ENCODE peak calls at places on chromosomes 6 and 20, in ten cellular contexts. One of them, this sample, is unnamed.

GRCh38 chr6:20810732-20811111 is 276.5 kb downstream of the CDKAL1 start:
- DNase-seq in K562: no peak
- DNase-seq in GM23338: no peak
- DNase-seq in spleen: no peak
- DNase-seq in breast epithelium: no peak
- DNase-seq in esophagus muscularis mucosa: no peak
- DNase-seq in transverse colon: no peak
- DNase-seq in HCT116: no peak
- DNase-seq in suprapubic skin: no peak
- DNase-seq in GM12878: no peak
- DNase-seq in this sample: no peak

GRCh38 chr6:132489376-132489775 is 23.5 kb downstream of the STX7 start:
- DNase-seq in HCT116: no peak
- DNase-seq in breast epithelium: no peak
- DNase-seq in GM23338: no peak
- DNase-seq in K562: no peak
- DNase-seq in esophagus muscularis mucosa: no peak
- DNase-seq in spleen: no peak
- DNase-seq in transverse colon: no peak
- DNase-seq in GM12878: no peak
- DNase-seq in suprapubic skin: no peak
- DNase-seq in this sample: no peak

GRCh38 chr20:61510778-61511330 is 258.8 kb downstream of the CDH4 start:
- DNase-seq in GM23338: no peak
- DNase-seq in spleen: no peak
- DNase-seq in GM12878: no peak
- DNase-seq in transverse colon: no peak
- DNase-seq in breast epithelium: no peak
- DNase-seq in HCT116: no peak
- DNase-seq in suprapubic skin: no peak
- DNase-seq in esophagus muscularis mucosa: no peak
- DNase-seq in K562: no peak
- DNase-seq in this sample: no peak

GRCh38 chr20:50567860-50568548 is 57.8 kb downstream of the PTPN1 start:
- DNase-seq in suprapubic skin: peak
- DNase-seq in spleen: no peak
- DNase-seq in K562: no peak
- DNase-seq in HCT116: no peak
- DNase-seq in GM12878: no peak
- DNase-seq in transverse colon: no peak
- DNase-seq in esophagus muscularis mucosa: no peak
- DNase-seq in breast epithelium: no peak
- DNase-seq in GM23338: no peak
- DNase-seq in this sample: no peak

GRCh38 chr6:50096267-50096666 is 46.5 kb upstream of the DEFB112 start:
- DNase-seq in suprapubic skin: no peak
- DNase-seq in esophagus muscularis mucosa: no peak
- DNase-seq in GM12878: no peak
- DNase-seq in transverse colon: no peak
- DNase-seq in breast epithelium: no peak
- DNase-seq in HCT116: no peak
- DNase-seq in K562: no peak
- DNase-seq in spleen: no peak
- DNase-seq in GM23338: no peak
- DNase-seq in this sample: no peak

GRCh38 chr6:134217516-134218140 is 100.3 kb downstream of the SGK1 start:
- DNase-seq in HCT116: no peak
- DNase-seq in GM23338: no peak
- DNase-seq in breast epithelium: no peak
- DNase-seq in GM12878: no peak
- DNase-seq in K562: no peak
- DNase-seq in suprapubic skin: no peak
- DNase-seq in transverse colon: no peak
- DNase-seq in spleen: no peak
- DNase-seq in esophagus muscularis mucosa: no peak
- DNase-seq in this sample: no peak

GRCh38 chr6:18507561-18507960 is 120.4 kb downstream of the RNF144B start:
- DNase-seq in suprapubic skin: no peak
- DNase-seq in breast epithelium: no peak
- DNase-seq in GM23338: no peak
- DNase-seq in transverse colon: no peak
- DNase-seq in esophagus muscularis mucosa: peak
- DNase-seq in K562: no peak
- DNase-seq in spleen: no peak
- DNase-seq in GM12878: no peak
- DNase-seq in HCT116: no peak
- DNase-seq in this sample: no peak

GRCh38 chr20:32637738-32638137 is 36.0 kb downstream of the C20orf203 start:
- DNase-seq in HCT116: no peak
- DNase-seq in GM23338: no peak
- DNase-seq in K562: no peak
- DNase-seq in GM12878: no peak
- DNase-seq in esophagus muscularis mucosa: no peak
- DNase-seq in transverse colon: no peak
- DNase-seq in suprapubic skin: no peak
- DNase-seq in breast epithelium: no peak
- DNase-seq in spleen: no peak
- DNase-seq in this sample: no peak

GRCh38 chr6:125953502-125953875 is 3.1 kb upstream of the HINT3 start:
- DNase-seq in transverse colon: peak
- DNase-seq in suprapubic skin: no peak
- DNase-seq in K562: no peak
- DNase-seq in spleen: peak
- DNase-seq in GM12878: no peak
- DNase-seq in esophagus muscularis mucosa: no peak
- DNase-seq in breast epithelium: no peak
- DNase-seq in GM23338: peak
- DNase-seq in HCT116: no peak
- DNase-seq in this sample: no peak

GRCh38 chr6:27765028-27765427 is 147.2 kb downstream of the OR2B2 start:
- DNase-seq in K562: no peak
- DNase-seq in GM23338: no peak
- DNase-seq in transverse colon: no peak
- DNase-seq in breast epithelium: no peak
- DNase-seq in HCT116: no peak
- DNase-seq in spleen: no peak
- DNase-seq in suprapubic skin: no peak
- DNase-seq in esophagus muscularis mucosa: no peak
- DNase-seq in GM12878: no peak
- DNase-seq in this sample: no peak

GRCh38 chr20:47790032-47790965 is 5.0 kb upstream of the SULF2 start:
- DNase-seq in K562: no peak
- DNase-seq in transverse colon: no peak
- DNase-seq in suprapubic skin: no peak
- DNase-seq in esophagus muscularis mucosa: no peak
- DNase-seq in HCT116: no peak
- DNase-seq in breast epithelium: no peak
- DNase-seq in GM23338: no peak
- DNase-seq in GM12878: no peak
- DNase-seq in spleen: peak
- DNase-seq in this sample: no peak
- TF ChIP-seq POLR2AphosphoS5 in K562: no peak
- TF ChIP-seq POLR2AphosphoS5 in transverse colon: peak
- TF ChIP-seq POLR2AphosphoS5 in suprapubic skin: no peak
- TF ChIP-seq POLR2AphosphoS5 in esophagus muscularis mucosa: no peak
- TF ChIP-seq POLR2AphosphoS5 in HCT116: no peak
- TF ChIP-seq POLR2AphosphoS5 in breast epithelium: no peak
- TF ChIP-seq POLR2AphosphoS5 in GM23338: no peak
- TF ChIP-seq POLR2AphosphoS5 in GM12878: no peak
- TF ChIP-seq POLR2AphosphoS5 in spleen: no peak
- TF ChIP-seq POLR2AphosphoS5 in this sample: no peak

GRCh38 chr6:157921685-157922367 is 59.8 kb upstream of the SYNJ2 start:
- DNase-seq in K562: no peak
- DNase-seq in HCT116: no peak
- DNase-seq in GM23338: no peak
- DNase-seq in suprapubic skin: no peak
- DNase-seq in transverse colon: no peak
- DNase-seq in esophagus muscularis mucosa: no peak
- DNase-seq in GM12878: no peak
- DNase-seq in spleen: no peak
- DNase-seq in breast epithelium: no peak
- DNase-seq in this sample: no peak
- TF ChIP-seq POLR2AphosphoS5 in K562: no peak
- TF ChIP-seq POLR2AphosphoS5 in HCT116: no peak
- TF ChIP-seq POLR2AphosphoS5 in GM23338: no peak
- TF ChIP-seq POLR2AphosphoS5 in suprapubic skin: no peak
- TF ChIP-seq POLR2AphosphoS5 in transverse colon: no peak
- TF ChIP-seq POLR2AphosphoS5 in esophagus muscularis mucosa: no peak
- TF ChIP-seq POLR2AphosphoS5 in GM12878: no peak
- TF ChIP-seq POLR2AphosphoS5 in spleen: no peak
- TF ChIP-seq POLR2AphosphoS5 in breast epithelium: no peak
- TF ChIP-seq POLR2AphosphoS5 in this sample: no peak

GRCh38 chr6:31734703-31735500 is 1.4 kb downstream of the CLIC1 start:
- DNase-seq in breast epithelium: no peak
- DNase-seq in HCT116: no peak
- DNase-seq in GM12878: peak
- DNase-seq in transverse colon: peak
- DNase-seq in GM23338: peak
- DNase-seq in spleen: peak
- DNase-seq in K562: peak
- DNase-seq in esophagus muscularis mucosa: no peak
- DNase-seq in suprapubic skin: no peak
- DNase-seq in this sample: no peak
- TF ChIP-seq POLR2AphosphoS5 in breast epithelium: peak
- TF ChIP-seq POLR2AphosphoS5 in HCT116: no peak
- TF ChIP-seq POLR2AphosphoS5 in GM12878: no peak
- TF ChIP-seq POLR2AphosphoS5 in transverse colon: peak
- TF ChIP-seq POLR2AphosphoS5 in GM23338: peak
- TF ChIP-seq POLR2AphosphoS5 in spleen: peak
- TF ChIP-seq POLR2AphosphoS5 in K562: no peak
- TF ChIP-seq POLR2AphosphoS5 in esophagus muscularis mucosa: peak
- TF ChIP-seq POLR2AphosphoS5 in suprapubic skin: no peak
- TF ChIP-seq POLR2AphosphoS5 in this sample: peak

DNA sequence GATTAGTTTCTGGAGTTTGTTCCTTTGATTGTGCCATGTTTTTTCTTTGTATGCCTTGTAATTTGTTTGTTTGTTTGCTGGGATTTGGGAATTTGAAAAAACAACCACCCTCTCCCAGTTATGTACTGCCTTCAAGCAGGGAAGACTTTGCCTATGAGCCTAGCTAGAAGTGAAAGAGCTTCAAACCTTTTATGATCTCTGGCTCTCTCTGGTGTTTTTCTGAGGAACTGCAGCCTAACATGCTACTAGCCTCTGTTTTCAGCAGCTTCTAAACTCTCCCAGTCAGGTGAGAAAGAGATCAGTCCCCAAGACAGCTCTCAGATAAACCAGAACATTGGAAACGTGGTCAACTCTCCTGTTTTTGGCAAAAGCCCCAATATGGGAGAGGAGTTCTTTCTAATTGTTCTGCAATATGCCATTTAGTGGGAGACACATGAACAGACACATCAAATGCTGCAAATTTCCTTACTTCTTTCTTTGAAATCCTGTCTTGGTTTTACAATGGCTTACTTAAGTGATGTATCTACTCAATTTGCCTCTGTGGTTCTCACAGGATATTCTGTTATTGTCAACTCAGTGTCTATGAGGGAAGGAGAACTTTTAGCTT is 58.9 kb upstream of the SERINC1 start:
- DNase-seq in breast epithelium: no peak
- DNase-seq in transverse colon: peak
- DNase-seq in suprapubic skin: no peak
- DNase-seq in esophagus muscularis mucosa: no peak
- DNase-seq in spleen: no peak
- DNase-seq in GM12878: peak
- DNase-seq in K562: peak
- DNase-seq in HCT116: peak
- DNase-seq in GM23338: peak
- DNase-seq in this sample: no peak
- TF ChIP-seq POLR2AphosphoS5 in breast epithelium: no peak
- TF ChIP-seq POLR2AphosphoS5 in transverse colon: no peak
- TF ChIP-seq POLR2AphosphoS5 in suprapubic skin: no peak
- TF ChIP-seq POLR2AphosphoS5 in esophagus muscularis mucosa: no peak
- TF ChIP-seq POLR2AphosphoS5 in spleen: no peak
- TF ChIP-seq POLR2AphosphoS5 in GM12878: no peak
- TF ChIP-seq POLR2AphosphoS5 in K562: no peak
- TF ChIP-seq POLR2AphosphoS5 in HCT116: no peak
- TF ChIP-seq POLR2AphosphoS5 in GM23338: no peak
- TF ChIP-seq POLR2AphosphoS5 in this sample: no peak

DNA sequence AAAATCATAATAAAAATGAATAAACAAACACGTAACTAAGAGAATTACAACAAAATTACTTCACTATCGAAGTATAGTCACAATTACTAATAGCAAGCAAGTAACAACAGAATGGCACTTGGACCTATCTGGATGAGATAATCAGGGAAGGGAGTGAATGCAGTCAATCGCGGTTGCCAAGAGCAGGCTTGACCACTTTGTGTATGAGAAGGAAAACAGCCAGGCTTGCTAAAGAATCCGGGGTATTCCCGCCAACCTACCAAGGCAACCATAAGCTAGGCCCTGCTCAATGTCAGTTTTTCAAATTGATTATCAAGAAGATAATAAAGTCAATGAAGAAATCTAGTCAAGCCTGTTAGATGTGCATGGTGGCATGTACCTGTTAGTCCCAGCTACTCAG is 39.7 kb downstream of the PXDC1 start:
- DNase-seq in K562: no peak
- DNase-seq in spleen: no peak
- DNase-seq in breast epithelium: no peak
- DNase-seq in suprapubic skin: no peak
- DNase-seq in HCT116: no peak
- DNase-seq in esophagus muscularis mucosa: no peak
- DNase-seq in transverse colon: no peak
- DNase-seq in GM23338: no peak
- DNase-seq in GM12878: no peak
- DNase-seq in this sample: no peak
- TF ChIP-seq POLR2AphosphoS5 in K562: no peak
- TF ChIP-seq POLR2AphosphoS5 in spleen: no peak
- TF ChIP-seq POLR2AphosphoS5 in breast epithelium: no peak
- TF ChIP-seq POLR2AphosphoS5 in suprapubic skin: no peak
- TF ChIP-seq POLR2AphosphoS5 in HCT116: no peak
- TF ChIP-seq POLR2AphosphoS5 in esophagus muscularis mucosa: no peak
- TF ChIP-seq POLR2AphosphoS5 in transverse colon: no peak
- TF ChIP-seq POLR2AphosphoS5 in GM23338: no peak
- TF ChIP-seq POLR2AphosphoS5 in GM12878: no peak
- TF ChIP-seq POLR2AphosphoS5 in this sample: no peak

GRCh38 chr20:63518946-63519764 is 1.4 kb upstream of the PPDPF start:
- DNase-seq in K562: no peak
- DNase-seq in spleen: peak
- DNase-seq in esophagus muscularis mucosa: no peak
- DNase-seq in GM23338: no peak
- DNase-seq in HCT116: no peak
- DNase-seq in suprapubic skin: peak
- DNase-seq in breast epithelium: no peak
- DNase-seq in GM12878: no peak
- DNase-seq in transverse colon: no peak
- DNase-seq in this sample: no peak
- TF ChIP-seq POLR2AphosphoS5 in K562: no peak
- TF ChIP-seq POLR2AphosphoS5 in spleen: no peak
- TF ChIP-seq POLR2AphosphoS5 in esophagus muscularis mucosa: no peak
- TF ChIP-seq POLR2AphosphoS5 in GM23338: no peak
- TF ChIP-seq POLR2AphosphoS5 in HCT116: no peak
- TF ChIP-seq POLR2AphosphoS5 in suprapubic skin: no peak
- TF ChIP-seq POLR2AphosphoS5 in breast epithelium: no peak
- TF ChIP-seq POLR2AphosphoS5 in GM12878: no peak
- TF ChIP-seq POLR2AphosphoS5 in transverse colon: no peak
- TF ChIP-seq POLR2AphosphoS5 in this sample: no peak